ENCODE peak calls at places on chromosomes 11 and 22, in five cellular contexts. K is mammary epithelial cell, A is A549, G is foreskin keratinocyte, H is psoas muscle. Y is an unnamed sample.

GRCh38 chr11:121841487-121842167 is 274.4 kb downstream of the BLID start:
- DNase-seq in H (no peak), K (no peak), A (no peak), G (no peak), Y (no peak)

GRCh38 chr11:103633037-103633788 is 403.2 kb upstream of the DDI1 start:
- DNase-seq in K (no peak), H (no peak), A (no peak), G (no peak), Y (no peak)

GRCh38 chr11:45646275-45646970 is 19.0 kb downstream of the CHST1 start:
- DNase-seq in G (no peak), K (peak; percentile 30), A (peak; percentile 17), H (no peak), Y (no peak)

GRCh38 chr11:61736310-61736709 is 16.1 kb upstream of the MYRF start:
- DNase-seq in K (peak; percentile 41), H (no peak), G (peak; percentile 23), A (no peak), Y (no peak)

GRCh38 chr11:112255075-112255739 is 5.5 kb downstream of the PLET1 start:
- DNase-seq in A (no peak), G (no peak), H (no peak), K (peak; percentile 21), Y (no peak)

GRCh38 chr22:42757475-42757874 is 36.8 kb upstream of the A4GALT start:
- DNase-seq in H (no peak), A (no peak), G (no peak), K (no peak), Y (no peak)

GRCh38 chr11:92793189-92793588 is 176.3 kb upstream of the MTNR1B start:
- DNase-seq in H (no peak), G (no peak), A (no peak), K (no peak), Y (no peak)

GRCh38 chr11:120601566-120601965 is 90.0 kb downstream of the GRIK4 start:
- DNase-seq in G (no peak), H (no peak), K (no peak), A (no peak), Y (no peak)

GRCh38 chr22:30609260-30610185 is 2.5 kb downstream of the TCN2 start:
- DNase-seq in G (peak; percentile 84), H (peak; percentile 32), A (peak; percentile 59), K (peak; percentile 89), Y (no peak)

GRCh38 chr11:68584991-68585524 is 99.3 kb upstream of the GAL start:
- DNase-seq in A (no peak), H (no peak), G (no peak), K (no peak), Y (no peak)

GRCh38 chr11:131977231-131977630 is 606.8 kb downstream of the NTM start:
- DNase-seq in A (no peak), K (peak; percentile 95), H (no peak), G (peak; percentile 99), Y (no peak)

GRCh38 chr11:65915101-65915820 is 3.6 kb downstream of the C11orf68 start:
- DNase-seq in K (no peak), H (no peak), G (no peak), A (no peak), Y (no peak)

GRCh38 chr11:65907878-65908277 is 7.7 kb upstream of the FOSL1 start:
- DNase-seq in A (no peak), G (no peak), K (no peak), H (no peak), Y (no peak)

GRCh38 chr11:65912840-65913239 is 6.0 kb downstream of the C11orf68 start:
- DNase-seq in G (peak; percentile 86), H (no peak), K (peak; percentile 94), A (peak; percentile 55), Y (no peak)

GRCh38 chr11:65915821-65916251 is 3.0 kb downstream of the C11orf68 start:
- DNase-seq in H (peak; percentile 96), G (peak; percentile 94), K (peak; percentile 94), A (peak; percentile 94), Y (no peak)

DNA sequence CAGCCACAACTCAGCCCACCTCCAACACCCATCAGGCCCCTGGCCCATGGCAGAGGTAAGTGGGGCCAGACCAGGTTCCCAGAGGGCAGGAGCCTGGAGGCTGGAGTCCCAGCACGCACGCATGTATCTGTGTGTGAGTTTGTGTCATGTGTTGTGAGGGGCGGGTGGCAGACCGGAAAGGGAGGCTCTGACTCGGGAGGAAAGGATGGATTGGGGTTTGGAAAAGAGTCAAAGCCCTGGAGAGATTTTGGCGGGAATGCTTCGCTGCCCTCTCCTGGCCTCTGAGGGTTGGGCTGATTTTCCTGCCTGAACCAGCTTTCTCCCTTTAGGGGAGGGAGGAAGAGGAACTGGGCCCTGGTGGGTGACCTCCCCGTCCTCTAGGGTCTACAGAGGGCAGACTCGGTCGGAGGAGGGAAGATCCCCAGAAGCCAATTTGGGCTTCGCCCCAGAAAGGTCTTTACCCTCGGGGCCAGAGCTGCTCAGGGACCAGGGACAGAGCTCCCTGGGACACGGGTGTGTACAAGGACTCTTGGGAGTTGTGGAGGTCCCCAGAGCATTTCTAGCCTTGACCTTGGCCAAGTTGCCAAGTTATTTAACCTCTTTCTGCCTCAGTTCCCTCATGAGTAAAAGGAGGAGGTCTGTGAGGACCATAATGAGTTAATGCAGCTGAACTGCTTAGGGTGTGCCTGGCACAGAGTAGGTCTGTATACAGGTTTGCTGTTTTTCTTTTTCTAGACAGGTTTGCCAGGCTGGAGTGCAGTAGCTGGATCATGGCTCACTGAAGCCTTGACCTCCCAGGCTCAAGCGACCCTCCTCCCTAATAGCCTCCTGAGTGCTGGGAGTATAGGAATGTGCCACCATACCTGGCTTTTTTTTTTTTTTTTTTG is 6.9 kb downstream of the C11orf68 start:
- DNase-seq in G (peak; percentile 82), K (peak; percentile 89), H (peak; percentile 69), A (peak; percentile 79), Y (no peak)
- TF ChIP-seq CTCF in G (peak; percentile 70), K (peak; percentile 38), H (peak; percentile 9), A (peak; percentile 43), Y (no peak)

GRCh38 chr11:64564947-64565889 is 25.8 kb upstream of the SLC22A12 start:
- DNase-seq in G (no peak), H (no peak), K (no peak), A (peak; percentile 17), Y (no peak)
- TF ChIP-seq CTCF in G (peak; percentile 22), H (no peak), K (no peak), A (peak; percentile 13), Y (peak; percentile 12)

GRCh38 chr11:58900479-58901420 is 38.5 kb upstream of the GLYATL1 start:
- DNase-seq in K (peak; percentile 85), G (peak; percentile 85), H (peak; percentile 78), A (peak; percentile 85), Y (peak; percentile 90)
- TF ChIP-seq CTCF in K (peak; percentile 86), G (peak; percentile 90), H (peak; percentile 10), A (peak; percentile 44), Y (peak; percentile 38)

GRCh38 chr22:39546889-39547586 is 14.5 kb upstream of the RPS19BP1 start:
- DNase-seq in G (no peak), A (no peak), H (peak; percentile 16), K (peak; percentile 42), Y (no peak)

GRCh38 chr22:39545310-39546063 is 12.9 kb upstream of the RPS19BP1 start:
- DNase-seq in A (no peak), H (peak; percentile 69), G (no peak), K (peak; percentile 32), Y (peak; percentile 70)

GRCh38 chr22:39547587-39547947 is 15.0 kb upstream of the RPS19BP1 start:
- DNase-seq in A (no peak), K (no peak), G (no peak), H (no peak), Y (no peak)

GRCh38 chr22:39546064-39546365 is 13.5 kb upstream of the RPS19BP1 start:
- DNase-seq in H (no peak), A (no peak), G (no peak), K (no peak), Y (no peak)

GRCh38 chr22:39543095-39543494 is 10.5 kb upstream of the RPS19BP1 start:
- DNase-seq in H (no peak), G (no peak), A (peak; percentile 35), K (no peak), Y (peak; percentile 63)
- TF ChIP-seq CTCF in H (no peak), G (peak; percentile 61), A (peak; percentile 31), K (peak; percentile 54), Y (no peak)

GRCh38 chr11:20966489-20966888 is 297.1 kb downstream of the NELL1 start:
- DNase-seq in H (no peak), G (no peak), K (no peak), A (no peak), Y (no peak)
- TF ChIP-seq CTCF in H (no peak), G (no peak), K (no peak), A (no peak), Y (no peak)

GRCh38 chr22:20060700-20061480 is 19.2 kb upstream of the DGCR8 start:
- DNase-seq in A (no peak), H (no peak), G (no peak), K (no peak), Y (no peak)
- TF ChIP-seq CTCF in A (no peak), H (no peak), G (no peak), K (no peak), Y (no peak)

GRCh38 chr11:60469723-60470122 is 14.1 kb downstream of the MS4A1 start:
- DNase-seq in A (no peak), G (no peak), H (no peak), K (no peak), Y (no peak)
- TF ChIP-seq CTCF in A (no peak), G (no peak), H (no peak), K (no peak), Y (no peak)

GRCh38 chr11:72599325-72600117 is 74.7 kb downstream of the PDE2A start:
- DNase-seq in G (no peak), A (peak; percentile 32), H (no peak), K (no peak), Y (no peak)
- TF ChIP-seq CTCF in G (peak; percentile 26), A (no peak), H (no peak), K (no peak), Y (no peak)